ENCODE peak calls at places on chromosomes 1 and 21, in nine cellular contexts. One of them, this sample, is unnamed.
A peak's percentile ranks its signal among the peaks of the same experiment; 100 is the strongest.

GRCh38 chr1:201916649-201917249 is 28.1 kb downstream of the SHISA4 start:
- DNase-seq in iPS DF 6.9: no peak
- DNase-seq in astrocyte of the spinal cord: peak; percentile 85
- DNase-seq in COLO829: no peak
- DNase-seq in breast epithelium: peak; percentile 62
- DNase-seq in left lung: peak; percentile 69
- DNase-seq in stimulated activated CD8-positive, alpha-beta memory T cell treated with anti-CD3 and anti-CD28 coated beads, Interleukin-4, amount 100 ng/mL, for 24 hours: no peak
- DNase-seq in CD8-positive, alpha-beta memory T cell: no peak
- DNase-seq in ELR: peak; percentile 97
- DNase-seq in this sample: no peak

GRCh38 chr21:41045534-41046268 is 122.3 kb upstream of the BACE2 start:
- DNase-seq in iPS DF 6.9: peak; percentile 33
- DNase-seq in astrocyte of the spinal cord: no peak
- DNase-seq in COLO829: no peak
- DNase-seq in breast epithelium: no peak
- DNase-seq in left lung: no peak
- DNase-seq in stimulated activated CD8-positive, alpha-beta memory T cell treated with anti-CD3 and anti-CD28 coated beads, Interleukin-4, amount 100 ng/mL, for 24 hours: no peak
- DNase-seq in CD8-positive, alpha-beta memory T cell: no peak
- DNase-seq in ELR: no peak
- DNase-seq in this sample: peak; percentile 65

GRCh38 chr1:54949971-54950360 is 30.5 kb upstream of the TMEM61 start:
- DNase-seq in iPS DF 6.9: no peak
- DNase-seq in astrocyte of the spinal cord: no peak
- DNase-seq in COLO829: no peak
- DNase-seq in breast epithelium: no peak
- DNase-seq in left lung: no peak
- DNase-seq in stimulated activated CD8-positive, alpha-beta memory T cell treated with anti-CD3 and anti-CD28 coated beads, Interleukin-4, amount 100 ng/mL, for 24 hours: no peak
- DNase-seq in CD8-positive, alpha-beta memory T cell: no peak
- DNase-seq in ELR: peak; percentile 33
- DNase-seq in this sample: no peak

GRCh38 chr1:232786845-232787455 is 18.3 kb upstream of the MAP10 start:
- DNase-seq in iPS DF 6.9: no peak
- DNase-seq in astrocyte of the spinal cord: no peak
- DNase-seq in COLO829: no peak
- DNase-seq in breast epithelium: no peak
- DNase-seq in left lung: no peak
- DNase-seq in stimulated activated CD8-positive, alpha-beta memory T cell treated with anti-CD3 and anti-CD28 coated beads, Interleukin-4, amount 100 ng/mL, for 24 hours: no peak
- DNase-seq in CD8-positive, alpha-beta memory T cell: no peak
- DNase-seq in ELR: no peak
- DNase-seq in this sample: no peak

GRCh38 chr1:154697710-154698109 is 89.7 kb upstream of the ADAR start:
- DNase-seq in iPS DF 6.9: no peak
- DNase-seq in astrocyte of the spinal cord: no peak
- DNase-seq in COLO829: peak; percentile 89
- DNase-seq in breast epithelium: no peak
- DNase-seq in left lung: no peak
- DNase-seq in stimulated activated CD8-positive, alpha-beta memory T cell treated with anti-CD3 and anti-CD28 coated beads, Interleukin-4, amount 100 ng/mL, for 24 hours: no peak
- DNase-seq in CD8-positive, alpha-beta memory T cell: no peak
- DNase-seq in ELR: peak; percentile 44
- DNase-seq in this sample: no peak

GRCh38 chr1:21311016-21311415 is 20.8 kb upstream of the ECE1 start:
- DNase-seq in iPS DF 6.9: no peak
- DNase-seq in astrocyte of the spinal cord: no peak
- DNase-seq in COLO829: peak; percentile 75
- DNase-seq in breast epithelium: peak; percentile 73
- DNase-seq in left lung: no peak
- DNase-seq in stimulated activated CD8-positive, alpha-beta memory T cell treated with anti-CD3 and anti-CD28 coated beads, Interleukin-4, amount 100 ng/mL, for 24 hours: no peak
- DNase-seq in CD8-positive, alpha-beta memory T cell: no peak
- DNase-seq in ELR: no peak
- DNase-seq in this sample: no peak

GRCh38 chr1:77925536-77925935 is 37.1 kb downstream of the NEXN start:
- DNase-seq in iPS DF 6.9: no peak
- DNase-seq in astrocyte of the spinal cord: peak; percentile 46
- DNase-seq in COLO829: no peak
- DNase-seq in breast epithelium: no peak
- DNase-seq in left lung: no peak
- DNase-seq in stimulated activated CD8-positive, alpha-beta memory T cell treated with anti-CD3 and anti-CD28 coated beads, Interleukin-4, amount 100 ng/mL, for 24 hours: no peak
- DNase-seq in CD8-positive, alpha-beta memory T cell: no peak
- DNase-seq in ELR: no peak
- DNase-seq in this sample: no peak

GRCh38 chr1:8412183-8412831 is 94.4 kb downstream of the SLC45A1 start:
- DNase-seq in iPS DF 6.9: no peak
- DNase-seq in astrocyte of the spinal cord: peak; percentile 89
- DNase-seq in COLO829: peak; percentile 79
- DNase-seq in breast epithelium: no peak
- DNase-seq in left lung: no peak
- DNase-seq in stimulated activated CD8-positive, alpha-beta memory T cell treated with anti-CD3 and anti-CD28 coated beads, Interleukin-4, amount 100 ng/mL, for 24 hours: no peak
- DNase-seq in CD8-positive, alpha-beta memory T cell: no peak
- DNase-seq in ELR: peak; percentile 89
- DNase-seq in this sample: no peak

GRCh38 chr21:16519012-16519411 is 789.2 kb downstream of the USP25 start:
- DNase-seq in iPS DF 6.9: no peak
- DNase-seq in astrocyte of the spinal cord: no peak
- DNase-seq in COLO829: no peak
- DNase-seq in breast epithelium: no peak
- DNase-seq in left lung: no peak
- DNase-seq in stimulated activated CD8-positive, alpha-beta memory T cell treated with anti-CD3 and anti-CD28 coated beads, Interleukin-4, amount 100 ng/mL, for 24 hours: no peak
- DNase-seq in CD8-positive, alpha-beta memory T cell: no peak
- DNase-seq in ELR: no peak
- DNase-seq in this sample: no peak

GRCh38 chr1:103111926-103112325 is 3.6 kb upstream of the COL11A1 start:
- DNase-seq in iPS DF 6.9: no peak
- DNase-seq in astrocyte of the spinal cord: peak; percentile 8
- DNase-seq in COLO829: peak; percentile 59
- DNase-seq in breast epithelium: no peak
- DNase-seq in left lung: no peak
- DNase-seq in stimulated activated CD8-positive, alpha-beta memory T cell treated with anti-CD3 and anti-CD28 coated beads, Interleukin-4, amount 100 ng/mL, for 24 hours: no peak
- DNase-seq in CD8-positive, alpha-beta memory T cell: no peak
- DNase-seq in ELR: peak; percentile 61
- DNase-seq in this sample: no peak

GRCh38 chr1:204971700-204972336 is 71.2 kb upstream of the CNTN2 start:
- DNase-seq in iPS DF 6.9: no peak
- DNase-seq in astrocyte of the spinal cord: no peak
- DNase-seq in COLO829: peak; percentile 85
- DNase-seq in breast epithelium: no peak
- DNase-seq in left lung: no peak
- DNase-seq in stimulated activated CD8-positive, alpha-beta memory T cell treated with anti-CD3 and anti-CD28 coated beads, Interleukin-4, amount 100 ng/mL, for 24 hours: no peak
- DNase-seq in CD8-positive, alpha-beta memory T cell: no peak
- DNase-seq in ELR: peak; percentile 85
- DNase-seq in this sample: no peak

GRCh38 chr1:147491098-147491497 is 50.2 kb upstream of the BCL9 start:
- DNase-seq in iPS DF 6.9: no peak
- DNase-seq in astrocyte of the spinal cord: no peak
- DNase-seq in COLO829: no peak
- DNase-seq in breast epithelium: no peak
- DNase-seq in left lung: no peak
- DNase-seq in stimulated activated CD8-positive, alpha-beta memory T cell treated with anti-CD3 and anti-CD28 coated beads, Interleukin-4, amount 100 ng/mL, for 24 hours: no peak
- DNase-seq in CD8-positive, alpha-beta memory T cell: no peak
- DNase-seq in ELR: no peak
- DNase-seq in this sample: no peak

GRCh38 chr1:28835237-28835650 is 23.3 kb downstream of the OPRD1 start:
- DNase-seq in iPS DF 6.9: no peak
- DNase-seq in astrocyte of the spinal cord: no peak
- DNase-seq in COLO829: no peak
- DNase-seq in breast epithelium: no peak
- DNase-seq in left lung: no peak
- DNase-seq in stimulated activated CD8-positive, alpha-beta memory T cell treated with anti-CD3 and anti-CD28 coated beads, Interleukin-4, amount 100 ng/mL, for 24 hours: no peak
- DNase-seq in CD8-positive, alpha-beta memory T cell: no peak
- DNase-seq in ELR: no peak
- DNase-seq in this sample: no peak

GRCh38 chr1:46830665-46831322 is 31.9 kb downstream of the CYP4B1 start:
- DNase-seq in iPS DF 6.9: no peak
- DNase-seq in astrocyte of the spinal cord: no peak
- DNase-seq in COLO829: no peak
- DNase-seq in breast epithelium: no peak
- DNase-seq in left lung: no peak
- DNase-seq in stimulated activated CD8-positive, alpha-beta memory T cell treated with anti-CD3 and anti-CD28 coated beads, Interleukin-4, amount 100 ng/mL, for 24 hours: no peak
- DNase-seq in CD8-positive, alpha-beta memory T cell: no peak
- DNase-seq in ELR: no peak
- DNase-seq in this sample: no peak

GRCh38 chr1:175511496-175511895 is 231.9 kb downstream of the TNR start:
- DNase-seq in iPS DF 6.9: no peak
- DNase-seq in astrocyte of the spinal cord: no peak
- DNase-seq in COLO829: no peak
- DNase-seq in breast epithelium: no peak
- DNase-seq in left lung: no peak
- DNase-seq in stimulated activated CD8-positive, alpha-beta memory T cell treated with anti-CD3 and anti-CD28 coated beads, Interleukin-4, amount 100 ng/mL, for 24 hours: no peak
- DNase-seq in CD8-positive, alpha-beta memory T cell: no peak
- DNase-seq in ELR: no peak
- DNase-seq in this sample: no peak

GRCh38 chr1:103779932-103780331 is 30.2 kb downstream of the AMY1C start:
- DNase-seq in iPS DF 6.9: no peak
- DNase-seq in astrocyte of the spinal cord: no peak
- DNase-seq in COLO829: no peak
- DNase-seq in breast epithelium: no peak
- DNase-seq in left lung: no peak
- DNase-seq in stimulated activated CD8-positive, alpha-beta memory T cell treated with anti-CD3 and anti-CD28 coated beads, Interleukin-4, amount 100 ng/mL, for 24 hours: no peak
- DNase-seq in CD8-positive, alpha-beta memory T cell: no peak
- DNase-seq in ELR: no peak
- DNase-seq in this sample: no peak

GRCh38 chr1:184534690-184535089 is 147.9 kb downstream of the C1orf21 start:
- DNase-seq in iPS DF 6.9: no peak
- DNase-seq in astrocyte of the spinal cord: no peak
- DNase-seq in COLO829: no peak
- DNase-seq in breast epithelium: no peak
- DNase-seq in left lung: no peak
- DNase-seq in stimulated activated CD8-positive, alpha-beta memory T cell treated with anti-CD3 and anti-CD28 coated beads, Interleukin-4, amount 100 ng/mL, for 24 hours: no peak
- DNase-seq in CD8-positive, alpha-beta memory T cell: no peak
- DNase-seq in ELR: no peak
- DNase-seq in this sample: no peak

GRCh38 chr21:20971296-20971921 is 26.8 kb upstream of the NCAM2 start:
- DNase-seq in iPS DF 6.9: peak; percentile 18
- DNase-seq in astrocyte of the spinal cord: peak; percentile 68
- DNase-seq in COLO829: peak; percentile 45
- DNase-seq in breast epithelium: no peak
- DNase-seq in left lung: peak; percentile 38
- DNase-seq in stimulated activated CD8-positive, alpha-beta memory T cell treated with anti-CD3 and anti-CD28 coated beads, Interleukin-4, amount 100 ng/mL, for 24 hours: no peak
- DNase-seq in CD8-positive, alpha-beta memory T cell: no peak
- DNase-seq in ELR: peak; percentile 81
- DNase-seq in this sample: no peak

GRCh38 chr1:54804471-54805132 is 3.5 kb upstream of the TTC22 start:
- DNase-seq in iPS DF 6.9: no peak
- DNase-seq in astrocyte of the spinal cord: no peak
- DNase-seq in COLO829: no peak
- DNase-seq in breast epithelium: no peak
- DNase-seq in left lung: peak; percentile 17
- DNase-seq in stimulated activated CD8-positive, alpha-beta memory T cell treated with anti-CD3 and anti-CD28 coated beads, Interleukin-4, amount 100 ng/mL, for 24 hours: no peak
- DNase-seq in CD8-positive, alpha-beta memory T cell: no peak
- DNase-seq in ELR: peak; percentile 62
- DNase-seq in this sample: no peak

GRCh38 chr1:234758851-234759250 is 148.9 kb upstream of the IRF2BP2 start:
- DNase-seq in iPS DF 6.9: no peak
- DNase-seq in astrocyte of the spinal cord: no peak
- DNase-seq in COLO829: no peak
- DNase-seq in breast epithelium: no peak
- DNase-seq in left lung: no peak
- DNase-seq in stimulated activated CD8-positive, alpha-beta memory T cell treated with anti-CD3 and anti-CD28 coated beads, Interleukin-4, amount 100 ng/mL, for 24 hours: no peak
- DNase-seq in CD8-positive, alpha-beta memory T cell: peak; percentile 83
- DNase-seq in ELR: peak; percentile 47
- DNase-seq in this sample: no peak

GRCh38 chr1:201686709-201687455 is 142.1 kb upstream of the IPO9 start:
- DNase-seq in iPS DF 6.9: no peak
- DNase-seq in astrocyte of the spinal cord: no peak
- DNase-seq in COLO829: no peak
- DNase-seq in breast epithelium: no peak
- DNase-seq in left lung: peak; percentile 44
- DNase-seq in stimulated activated CD8-positive, alpha-beta memory T cell treated with anti-CD3 and anti-CD28 coated beads, Interleukin-4, amount 100 ng/mL, for 24 hours: no peak
- DNase-seq in CD8-positive, alpha-beta memory T cell: no peak
- DNase-seq in ELR: no peak
- DNase-seq in this sample: no peak

GRCh38 chr1:206011057-206011456 is 7.9 kb upstream of the RAB7B start:
- DNase-seq in iPS DF 6.9: no peak
- DNase-seq in astrocyte of the spinal cord: no peak
- DNase-seq in COLO829: no peak
- DNase-seq in breast epithelium: no peak
- DNase-seq in left lung: no peak
- DNase-seq in stimulated activated CD8-positive, alpha-beta memory T cell treated with anti-CD3 and anti-CD28 coated beads, Interleukin-4, amount 100 ng/mL, for 24 hours: no peak
- DNase-seq in CD8-positive, alpha-beta memory T cell: no peak
- DNase-seq in ELR: no peak
- DNase-seq in this sample: no peak